ENCODE peak calls at places on chromosomes 1 and 21, in nine cellular contexts. H is GM10248, S is WTC11, U is testis, Z is progenitor cell of endocrine pancreas, P is IMR-90, D is upper lobe of right lung, X is thoracic aorta, L is MCF 10A. B is an unnamed sample.

GRCh38 chr1:91582431-91582921 is 81.8 kb downstream of the CDC7 start:
- DNase-seq in P (peak; percentile 100), H (no peak), U (peak; percentile 56), X (no peak), S (no peak), Z (no peak), L (peak; percentile 37), D (no peak), B (peak; percentile 92)

GRCh38 chr1:215877452-215877951 is 310.4 kb downstream of the KCTD3 start:
- DNase-seq in S (no peak), X (no peak), H (no peak), L (no peak), U (no peak), Z (no peak), P (no peak), D (no peak), B (no peak)

GRCh38 chr1:108962681-108963051 is 618 bp downstream of the CLCC1 start:
- DNase-seq in L (peak; percentile 39), X (no peak), P (peak; percentile 6), H (no peak), U (peak; percentile 50), Z (no peak), S (peak; percentile 36), D (peak; percentile 72), B (no peak)

GRCh38 chr1:70436617-70437236 is 25.7 kb downstream of the CTH start:
- DNase-seq in S (no peak), X (no peak), Z (no peak), L (no peak), P (peak; percentile 43), D (no peak), U (peak; percentile 26), H (no peak), B (peak; percentile 45)

GRCh38 chr1:36109041-36109679 is 15.9 kb downstream of the COL8A2 start:
- DNase-seq in L (peak; percentile 42), X (no peak), P (peak; percentile 78), D (no peak), Z (no peak), S (no peak), H (no peak), U (no peak), B (peak; percentile 79)

GRCh38 chr1:50666849-50667248 is 243.6 kb upstream of the DMRTA2 start:
- DNase-seq in D (no peak), U (no peak), H (no peak), Z (no peak), X (no peak), S (no peak), P (no peak), L (no peak), B (no peak)

GRCh38 chr1:225450491-225451191 is 22.8 kb upstream of the LBR start:
- DNase-seq in X (no peak), P (no peak), U (no peak), S (no peak), L (peak; percentile 38), D (peak; percentile 68), Z (no peak), H (no peak), B (no peak)

GRCh38 chr1:116232989-116233514 is 121.9 kb downstream of the MAB21L3 start:
- DNase-seq in L (peak; percentile 36), X (no peak), P (no peak), Z (no peak), S (no peak), D (no peak), H (no peak), U (peak; percentile 37), B (no peak)

GRCh38 chr21:42047821-42048613 is 23.1 kb upstream of the UMODL1 start:
- DNase-seq in X (peak; percentile 82), U (peak; percentile 37), S (no peak), D (no peak), Z (no peak), L (no peak), P (peak; percentile 99), H (no peak), B (peak; percentile 74)

GRCh38 chr1:191760016-191760415 is 398.2 kb upstream of the RGS18 start:
- DNase-seq in U (no peak), P (no peak), S (no peak), H (no peak), L (peak; percentile 58), X (no peak), D (no peak), Z (no peak), B (no peak)

GRCh38 chr1:24381256-24381655 is 32.3 kb downstream of the STPG1 start:
- DNase-seq in X (no peak), S (no peak), H (no peak), U (no peak), D (no peak), Z (no peak), L (peak; percentile 45), P (no peak), B (no peak)

GRCh38 chr1:110243146-110243545 is 33.0 kb downstream of the KCNC4 start:
- DNase-seq in U (no peak), X (no peak), D (no peak), Z (no peak), S (no peak), L (no peak), P (no peak), H (no peak), B (no peak)

DNA sequence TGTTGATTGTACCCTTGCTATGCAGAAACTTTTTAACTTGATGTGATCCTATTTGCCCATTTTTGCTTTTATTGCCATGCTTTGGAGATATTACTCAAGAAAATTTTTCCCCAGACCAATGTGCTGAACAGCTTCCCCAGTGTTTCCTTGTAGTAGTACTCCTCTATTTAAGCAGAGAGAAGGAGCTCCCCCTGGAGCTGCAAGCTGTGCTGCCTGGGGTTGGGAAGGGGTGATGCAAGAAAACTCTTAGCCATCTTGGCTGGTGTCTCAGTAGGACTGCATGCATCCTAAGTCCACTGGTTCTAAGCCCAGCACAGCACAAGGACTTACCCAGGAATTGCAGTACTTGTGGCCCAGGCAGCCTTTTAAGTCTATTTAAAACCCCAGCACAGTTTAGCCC is 121.6 kb downstream of the NTMT2 start:
- DNase-seq in L (peak; percentile 34), D (no peak), U (no peak), S (peak; percentile 28), Z (no peak), P (peak; percentile 8), H (no peak), X (no peak), B (peak; percentile 45)
- TF ChIP-seq CTCF in L (no peak), D (no peak), U (no peak), S (no peak), Z (no peak), P (no peak), H (no peak), X (no peak), B (peak; percentile 32)

DNA sequence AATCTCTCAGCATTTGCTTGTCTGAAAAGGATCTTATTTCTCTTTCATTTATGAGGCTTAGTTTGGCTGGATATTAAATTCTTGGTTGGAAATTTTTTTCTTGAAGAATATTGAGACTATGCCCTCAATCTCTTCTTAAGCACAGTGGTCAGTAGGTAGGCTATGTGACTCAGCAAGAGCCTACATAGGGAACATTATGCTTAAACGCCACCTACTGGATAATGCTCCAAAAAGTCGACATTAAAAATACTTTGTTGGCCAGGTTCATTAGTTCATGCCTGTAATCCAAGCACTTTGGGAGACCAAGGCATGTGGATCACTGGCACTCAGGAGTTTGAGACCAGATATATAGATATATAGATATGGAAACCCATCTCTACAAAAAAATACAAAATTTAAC is 678.0 kb upstream of the USP24 start:
- DNase-seq in D (no peak), H (peak; percentile 17), U (no peak), S (no peak), Z (no peak), X (no peak), L (peak; percentile 68), P (peak; percentile 61), B (peak; percentile 84)
- TF ChIP-seq CTCF in D (peak; percentile 31), H (peak; percentile 22), U (peak; percentile 33), S (no peak), Z (peak; percentile 34), X (no peak), L (peak; percentile 41), P (peak; percentile 38), B (peak; percentile 24)

GRCh38 chr21:32979598-32980268 is 46.0 kb upstream of the OLIG2 start:
- DNase-seq in D (no peak), Z (no peak), P (no peak), H (no peak), U (no peak), S (no peak), X (no peak), L (no peak), B (no peak)
- TF ChIP-seq CTCF in D (no peak), Z (no peak), P (no peak), H (no peak), U (no peak), S (no peak), X (no peak), L (no peak), B (no peak)

GRCh38 chr21:32908529-32908928 is 117.2 kb upstream of the OLIG2 start:
- DNase-seq in L (no peak), S (no peak), U (no peak), H (no peak), D (no peak), P (no peak), Z (no peak), X (no peak), B (no peak)
- TF ChIP-seq CTCF in L (no peak), S (no peak), U (no peak), H (no peak), D (no peak), P (no peak), Z (no peak), X (no peak), B (no peak)

GRCh38 chr21:27562303-27562702 is 595.4 kb upstream of the ADAMTS5 start:
- DNase-seq in U (no peak), S (no peak), X (no peak), Z (no peak), L (no peak), D (no peak), H (no peak), P (no peak), B (no peak)

GRCh38 chr21:27565418-27565817 is 598.5 kb upstream of the ADAMTS5 start:
- DNase-seq in X (no peak), L (no peak), D (no peak), Z (no peak), U (no peak), P (no peak), S (no peak), H (no peak), B (no peak)

GRCh38 chr21:27561116-27561515 is 594.2 kb upstream of the ADAMTS5 start:
- DNase-seq in D (peak; percentile 73), P (no peak), S (no peak), U (no peak), Z (no peak), H (no peak), L (peak; percentile 35), X (no peak), B (no peak)

GRCh38 chr21:27566521-27566920 is 599.6 kb upstream of the ADAMTS5 start:
- DNase-seq in Z (no peak), L (no peak), U (no peak), S (no peak), P (no peak), X (no peak), H (no peak), D (no peak), B (no peak)

DNA sequence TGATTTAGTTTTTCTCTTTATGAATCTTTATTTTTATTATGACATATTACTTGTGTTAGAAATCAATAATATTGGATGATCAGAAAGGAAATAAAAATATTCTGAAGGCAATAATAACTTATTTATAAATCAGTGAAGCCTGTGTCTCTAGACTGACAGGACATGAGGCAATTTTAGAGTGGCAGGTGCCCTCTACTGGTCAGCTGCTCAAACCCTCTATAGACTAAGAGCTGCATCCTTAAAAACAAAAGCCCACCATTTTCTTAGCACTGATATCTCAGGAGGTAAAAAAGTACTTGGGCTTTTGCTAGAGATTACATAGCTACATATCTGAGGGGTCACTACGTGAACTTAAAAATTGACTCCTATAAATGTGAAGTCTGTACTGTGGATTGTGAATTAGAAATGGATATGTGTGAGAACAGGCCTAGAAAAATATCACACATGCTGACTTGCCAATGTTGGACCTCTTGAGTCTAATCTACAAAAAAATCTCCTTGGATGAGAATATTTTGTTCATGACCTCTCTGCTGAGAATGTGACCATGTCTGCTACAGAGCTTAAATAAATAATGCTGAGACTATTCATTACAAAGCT is 597.9 kb upstream of the ADAMTS5 start:
- DNase-seq in Z (no peak), X (no peak), D (no peak), U (peak; percentile 68), S (peak; percentile 40), H (no peak), P (peak; percentile 70), L (peak; percentile 51), B (peak; percentile 75)
- TF ChIP-seq CTCF in Z (peak; percentile 81), X (peak; percentile 50), D (peak; percentile 76), U (peak; percentile 47), S (peak; percentile 27), H (peak; percentile 14), P (peak; percentile 70), L (peak; percentile 71), B (peak; percentile 64)

B was measured in cardiac fibroblast.